ENCODE peak calls at places on chromosomes 12 and 14, in ten cellular contexts. One of them, this sample, is unnamed.

GRCh38 chr12:56840922-56841321 is 77.8 kb downstream of the HSD17B6 start:
- DNase-seq in neural crest cell: no peak
- DNase-seq in hypothalamus: no peak
- DNase-seq in left lung: no peak
- DNase-seq in pancreas: no peak
- DNase-seq in ovary: peak; percentile 47
- DNase-seq in NCI-H2081: no peak
- DNase-seq in fibroblast of lung: no peak
- DNase-seq in Peyer's patch: no peak
- DNase-seq in dermis blood vessel endothelial cell: no peak
- DNase-seq in this sample: no peak

GRCh38 chr14:77120771-77121743 is 20.5 kb downstream of the ZDHHC22 start:
- DNase-seq in neural crest cell: no peak
- DNase-seq in hypothalamus: peak; percentile 46
- DNase-seq in left lung: no peak
- DNase-seq in pancreas: no peak
- DNase-seq in ovary: peak; percentile 64
- DNase-seq in NCI-H2081: peak; percentile 14
- DNase-seq in fibroblast of lung: no peak
- DNase-seq in Peyer's patch: peak; percentile 84
- DNase-seq in dermis blood vessel endothelial cell: no peak
- DNase-seq in this sample: no peak

GRCh38 chr12:125272252-125272980 is 207.2 kb downstream of the AACS start:
- DNase-seq in neural crest cell: no peak
- DNase-seq in hypothalamus: no peak
- DNase-seq in left lung: no peak
- DNase-seq in pancreas: no peak
- DNase-seq in ovary: no peak
- DNase-seq in NCI-H2081: no peak
- DNase-seq in fibroblast of lung: no peak
- DNase-seq in Peyer's patch: no peak
- DNase-seq in dermis blood vessel endothelial cell: no peak
- DNase-seq in this sample: no peak

GRCh38 chr12:109549613-109550309 is 23.5 kb downstream of the MMAB start:
- DNase-seq in neural crest cell: no peak
- DNase-seq in hypothalamus: no peak
- DNase-seq in left lung: no peak
- DNase-seq in pancreas: no peak
- DNase-seq in ovary: no peak
- DNase-seq in NCI-H2081: no peak
- DNase-seq in fibroblast of lung: no peak
- DNase-seq in Peyer's patch: no peak
- DNase-seq in dermis blood vessel endothelial cell: no peak
- DNase-seq in this sample: no peak

GRCh38 chr14:68981539-68981976 is 2.5 kb upstream of the ACTN1 start:
- DNase-seq in neural crest cell: no peak
- DNase-seq in hypothalamus: no peak
- DNase-seq in left lung: no peak
- DNase-seq in pancreas: no peak
- DNase-seq in ovary: no peak
- DNase-seq in NCI-H2081: no peak
- DNase-seq in fibroblast of lung: no peak
- DNase-seq in Peyer's patch: no peak
- DNase-seq in dermis blood vessel endothelial cell: peak; percentile 90
- DNase-seq in this sample: no peak

GRCh38 chr14:91898256-91898843 is 31.0 kb upstream of the TC2N start:
- DNase-seq in neural crest cell: no peak
- DNase-seq in hypothalamus: no peak
- DNase-seq in left lung: no peak
- DNase-seq in pancreas: no peak
- DNase-seq in ovary: no peak
- DNase-seq in NCI-H2081: no peak
- DNase-seq in fibroblast of lung: peak; percentile 25
- DNase-seq in Peyer's patch: no peak
- DNase-seq in dermis blood vessel endothelial cell: no peak
- DNase-seq in this sample: no peak

GRCh38 chr14:68692916-68693771 is 99.7 kb downstream of the ZFP36L1 start:
- DNase-seq in neural crest cell: no peak
- DNase-seq in hypothalamus: no peak
- DNase-seq in left lung: no peak
- DNase-seq in pancreas: no peak
- DNase-seq in ovary: peak; percentile 21
- DNase-seq in NCI-H2081: no peak
- DNase-seq in fibroblast of lung: peak; percentile 84
- DNase-seq in Peyer's patch: no peak
- DNase-seq in dermis blood vessel endothelial cell: no peak
- DNase-seq in this sample: no peak

GRCh38 chr14:44352212-44352611 is 154.9 kb downstream of the FSCB start:
- DNase-seq in neural crest cell: no peak
- DNase-seq in hypothalamus: no peak
- DNase-seq in left lung: no peak
- DNase-seq in pancreas: no peak
- DNase-seq in ovary: no peak
- DNase-seq in NCI-H2081: no peak
- DNase-seq in fibroblast of lung: no peak
- DNase-seq in Peyer's patch: no peak
- DNase-seq in dermis blood vessel endothelial cell: no peak
- DNase-seq in this sample: no peak

GRCh38 chr12:115817399-115817798 is 460.1 kb downstream of the MED13L start:
- DNase-seq in neural crest cell: no peak
- DNase-seq in hypothalamus: no peak
- DNase-seq in left lung: no peak
- DNase-seq in pancreas: no peak
- DNase-seq in ovary: no peak
- DNase-seq in NCI-H2081: no peak
- DNase-seq in fibroblast of lung: peak; percentile 70
- DNase-seq in Peyer's patch: no peak
- DNase-seq in dermis blood vessel endothelial cell: no peak
- DNase-seq in this sample: no peak

GRCh38 chr12:27709932-27710591 is 570 bp upstream of the MRPS35 start:
- DNase-seq in neural crest cell: no peak
- DNase-seq in hypothalamus: no peak
- DNase-seq in left lung: no peak
- DNase-seq in pancreas: no peak
- DNase-seq in ovary: no peak
- DNase-seq in NCI-H2081: no peak
- DNase-seq in fibroblast of lung: peak; percentile 78
- DNase-seq in Peyer's patch: peak; percentile 17
- DNase-seq in dermis blood vessel endothelial cell: peak; percentile 62
- DNase-seq in this sample: no peak

GRCh38 chr12:11973396-11973795 is 97.3 kb upstream of the BCL2L14 start:
- DNase-seq in neural crest cell: no peak
- DNase-seq in hypothalamus: no peak
- DNase-seq in left lung: no peak
- DNase-seq in pancreas: no peak
- DNase-seq in ovary: no peak
- DNase-seq in NCI-H2081: no peak
- DNase-seq in fibroblast of lung: no peak
- DNase-seq in Peyer's patch: no peak
- DNase-seq in dermis blood vessel endothelial cell: no peak
- DNase-seq in this sample: no peak

GRCh38 chr12:57368349-57369095 is 62.3 kb downstream of the R3HDM2 start:
- DNase-seq in neural crest cell: no peak
- DNase-seq in hypothalamus: no peak
- DNase-seq in left lung: no peak
- DNase-seq in pancreas: no peak
- DNase-seq in ovary: no peak
- DNase-seq in NCI-H2081: no peak
- DNase-seq in fibroblast of lung: peak; percentile 21
- DNase-seq in Peyer's patch: no peak
- DNase-seq in dermis blood vessel endothelial cell: no peak
- DNase-seq in this sample: no peak

This sample was measured in 8988T.